ENCODE peak calls at places on chromosomes 6 and 20, in seven cellular contexts. G is CD8-positive, alpha-beta memory T cell; D is Daoy; P is mucosa of gallbladder; F is HCEC 1CT; X is MCF 10A; W is stimulated activated CD4-positive, alpha-beta T cell treated with anti-CD3 and anti-CD28 coated beads, TNF-alpha, amount 100 ng/mL, for 24 hours. O is an unnamed sample.

GRCh38 chr20:2775139-2775538 is 25.3 kb downstream of the CPXM1 start:
- DNase-seq in G (no peak), D (no peak), P (no peak), F (no peak), X (no peak), W (no peak), O (no peak)

GRCh38 chr20:652611-653109 is 340 bp downstream of the SRXN1 start:
- DNase-seq in G (no peak), D (peak), P (no peak), F (peak), X (peak), W (no peak), O (peak)

GRCh38 chr6:20575691-20576451 is 41.6 kb downstream of the CDKAL1 start:
- DNase-seq in G (no peak), D (no peak), P (no peak), F (no peak), X (no peak), W (no peak), O (no peak)

GRCh38 chr6:53119772-53120409 is 28.8 kb downstream of the GCM1 start:
- DNase-seq in G (no peak), D (peak), P (peak), F (peak), X (peak), W (no peak), O (no peak)

GRCh38 chr6:144816936-144817335 is 531.8 kb downstream of the UTRN start:
- DNase-seq in G (no peak), D (no peak), P (no peak), F (no peak), X (no peak), W (no peak), O (no peak)

GRCh38 chr20:14861028-14861699 is 523.8 kb upstream of the FLRT3 start:
- DNase-seq in G (no peak), D (no peak), P (no peak), F (no peak), X (no peak), W (no peak), O (no peak)

GRCh38 chr6:26016326-26017275 is 54.0 kb downstream of the TRIM38 start:
- DNase-seq in G (no peak), D (no peak), P (no peak), F (no peak), X (peak), W (no peak), O (no peak)

GRCh38 chr20:32798046-32798985 is 21.4 kb upstream of the MAPRE1 start:
- DNase-seq in G (no peak), D (no peak), P (no peak), F (no peak), X (no peak), W (no peak), O (no peak)

GRCh38 chr6:147675281-147675680 is 166.8 kb downstream of the SAMD5 start:
- DNase-seq in G (no peak), D (peak), P (no peak), F (no peak), X (no peak), W (no peak), O (no peak)

GRCh38 chr6:106825156-106825555 is 149.4 kb downstream of the CD24 start:
- DNase-seq in G (no peak), D (peak), P (no peak), F (no peak), X (no peak), W (no peak), O (no peak)

GRCh38 chr20:35506872-35507638 is 22.4 kb downstream of the C20orf173 start:
- DNase-seq in G (no peak), D (peak), P (no peak), F (peak), X (no peak), W (no peak), O (no peak)

GRCh38 chr6:40325041-40325440 is 262.1 kb downstream of the LRFN2 start:
- DNase-seq in G (no peak), D (no peak), P (no peak), F (no peak), X (no peak), W (no peak), O (no peak)

GRCh38 chr20:43571310-43571709 is 12.5 kb downstream of the SGK2 start:
- DNase-seq in G (no peak), D (no peak), P (no peak), F (no peak), X (no peak), W (no peak), O (no peak)

GRCh38 chr20:44089987-44090674 is 96.9 kb downstream of the JPH2 start:
- DNase-seq in G (no peak), D (peak), P (peak), F (peak), X (peak), W (no peak), O (peak)

GRCh38 chr20:4972506-4973251 is 28.6 kb downstream of the SLC23A2 start:
- DNase-seq in G (no peak), D (no peak), P (no peak), F (no peak), X (no peak), W (no peak), O (no peak)

GRCh38 chr6:129744201-129744879 is 34.4 kb upstream of the ARHGAP18 start:
- DNase-seq in G (no peak), D (peak), P (no peak), F (peak), X (peak), W (no peak), O (no peak)

GRCh38 chr20:4573564-4574355 is 147.9 kb upstream of the PRND start:
- DNase-seq in G (no peak), D (peak), P (no peak), F (peak), X (peak), W (no peak), O (no peak)

GRCh38 chr20:57432874-57433491 is 41.8 kb downstream of the RBM38 start:
- DNase-seq in G (peak), D (no peak), P (peak), F (no peak), X (peak), W (peak), O (no peak)

GRCh38 chr6:148455225-148455624 is 112.6 kb downstream of the SASH1 start:
- DNase-seq in G (no peak), D (peak), P (no peak), F (peak), X (peak), W (no peak), O (no peak)

GRCh38 chr6:87660226-87660886 is 41.7 kb downstream of the AKIRIN2 start:
- DNase-seq in G (no peak), D (peak), P (no peak), F (peak), X (peak), W (no peak), O (no peak)

GRCh38 chr20:34618676-34619075 is 58.2 kb downstream of the PIGU start:
- DNase-seq in G (no peak), D (no peak), P (no peak), F (no peak), X (no peak), W (no peak), O (no peak)

GRCh38 chr20:49729780-49730179 is 16.1 kb upstream of the B4GALT5 start:
- DNase-seq in G (no peak), D (no peak), P (no peak), F (no peak), X (no peak), W (no peak), O (no peak)

GRCh38 chr6:163867518-163868292 is 453.2 kb downstream of the QKI start:
- DNase-seq in G (no peak), D (no peak), P (no peak), F (no peak), X (no peak), W (no peak), O (no peak)

O was measured in SK-N-DZ.